ENCODE peak calls at places on chromosomes 11 and 22, in four cellular contexts. Y is stimulated activated CD8-positive, alpha-beta memory T cell treated with anti-CD3 and anti-CD28 coated beads, Interleukin-4, amount 100 ng/mL, for 4 hours; F is GDM1; X is A172. A is an unnamed sample.

GRCh38 chr11:118608268-118609214 is 1.1 kb downstream of the PHLDB1 start:
- DNase-seq in Y (peak), F (no peak), X (peak), A (peak)

GRCh38 chr11:31050061-31050790 is 319.3 kb downstream of the DCDC1 start:
- DNase-seq in Y (no peak), F (no peak), X (peak), A (no peak)

GRCh38 chr11:130625907-130626306 is 177.5 kb downstream of the ADAMTS15 start:
- DNase-seq in Y (no peak), F (no peak), X (no peak), A (no peak)

GRCh38 chr22:31378123-31378522 is 21.3 kb upstream of the DRG1 start:
- DNase-seq in Y (no peak), F (no peak), X (no peak), A (no peak)

GRCh38 chr22:30265131-30265720 is 1.4 kb downstream of the OSM start:
- DNase-seq in Y (no peak), F (no peak), X (no peak), A (no peak)

GRCh38 chr11:5891216-5891800 is 1.7 kb upstream of the OR52E5 start:
- DNase-seq in Y (no peak), F (no peak), X (peak), A (no peak)

GRCh38 chr11:131845255-131845654 is 474.8 kb downstream of the NTM start:
- DNase-seq in Y (no peak), F (no peak), X (no peak), A (no peak)

GRCh38 chr22:29469755-29470154 is 10.3 kb upstream of the NEFH start:
- DNase-seq in Y (no peak), F (no peak), X (no peak), A (no peak)

GRCh38 chr22:40026641-40027040 is 31.9 kb downstream of the FAM83F start:
- DNase-seq in Y (no peak), F (no peak), X (no peak), A (no peak)

GRCh38 chr22:17570851-17571631 is 7.7 kb downstream of the SLC25A18 start:
- DNase-seq in Y (no peak), F (no peak), X (no peak), A (peak)

GRCh38 chr11:131146817-131147490 is 223.5 kb upstream of the NTM start:
- DNase-seq in Y (no peak), F (no peak), X (no peak), A (no peak)

GRCh38 chr11:87368876-87369480 is 331.2 kb downstream of the TMEM135 start:
- DNase-seq in Y (no peak), F (peak), X (peak), A (peak)

GRCh38 chr11:125433454-125434121 is 62.5 kb downstream of the FEZ1 start:
- DNase-seq in Y (no peak), F (no peak), X (peak), A (peak)

GRCh38 chr11:37450613-37451012 is 852.6 kb upstream of the RAG2 start:
- DNase-seq in Y (no peak), F (peak), X (no peak), A (no peak)

GRCh38 chr11:11390068-11390775 is 37.2 kb upstream of the CSNK2A3 start:
- DNase-seq in Y (no peak), F (no peak), X (no peak), A (no peak)

A was measured in Daoy.